ENCODE peak calls at places on chromosome 9, in six cellular contexts. J is neural crest cell; V is stimulated activated CD8-positive, alpha-beta memory T cell treated with anti-CD3 and anti-CD28 coated beads, Interleukin-2, amount 100 ng/mL, for 48 hours; D is NCI-H82; C is AG04449; G is mucosa of gallbladder. M is an unnamed sample.

GRCh38 chr9:98438701-98439100 is 183.3 kb upstream of the TBC1D2 start:
- DNase-seq in J (no peak), G (no peak), D (no peak), V (no peak), C (no peak), M (no peak)

GRCh38 chr9:120894404-120895226 is 17.6 kb upstream of the PHF19 start:
- DNase-seq in V (no peak), C (no peak), J (no peak), G (no peak), D (no peak), M (no peak)

GRCh38 chr9:95778957-95779356 is 96.5 kb upstream of the ERCC6L2 start:
- DNase-seq in D (no peak), C (no peak), J (no peak), G (peak; percentile 60), V (no peak), M (no peak)

GRCh38 chr9:98255064-98255577 is 328 bp downstream of the TBC1D2 start:
- DNase-seq in J (no peak), G (no peak), V (no peak), D (peak; percentile 58), C (no peak), M (no peak)

GRCh38 chr9:36840895-36841536 is 193.1 kb downstream of the PAX5 start:
- DNase-seq in V (no peak), J (no peak), D (peak; percentile 27), C (no peak), G (no peak), M (no peak)

GRCh38 chr9:91156451-91157234 is 205.1 kb downstream of the AUH start:
- DNase-seq in G (no peak), D (no peak), C (no peak), J (no peak), V (no peak), M (no peak)

GRCh38 chr9:109423877-109424276 is 74.2 kb downstream of the PTPN3 start:
- DNase-seq in G (no peak), J (no peak), D (no peak), C (no peak), V (no peak), M (no peak)

GRCh38 chr9:107991581-107991980 is 502.0 kb upstream of the KLF4 start:
- DNase-seq in D (no peak), G (no peak), V (no peak), C (no peak), J (no peak), M (no peak)

GRCh38 chr9:38183994-38184568 is 115.1 kb upstream of the SHB start:
- DNase-seq in J (no peak), V (no peak), D (no peak), G (no peak), C (no peak), M (no peak)

GRCh38 chr9:108012886-108013665 is 523.5 kb upstream of the KLF4 start:
- DNase-seq in V (no peak), G (no peak), J (no peak), D (no peak), C (no peak), M (peak; percentile 5)

GRCh38 chr9:131758972-131759647 is 19.2 kb upstream of the RAPGEF1 start:
- DNase-seq in C (no peak), J (no peak), G (no peak), V (no peak), D (peak; percentile 50), M (peak; percentile 60)

GRCh38 chr9:123867971-123868370 is 62.0 kb downstream of the DENND1A start:
- DNase-seq in G (no peak), C (no peak), V (no peak), J (no peak), D (no peak), M (no peak)

GRCh38 chr9:80648336-80648735 is 1041.0 kb downstream of the TLE1 start:
- DNase-seq in D (no peak), V (no peak), C (peak; percentile 9), G (no peak), J (no peak), M (no peak)

GRCh38 chr9:128689293-128689770 is 310 bp downstream of the SET start:
- DNase-seq in G (peak; percentile 43), C (no peak), V (no peak), D (peak; percentile 66), J (peak; percentile 40), M (no peak)

GRCh38 chr9:124399999-124400940 is 15.0 kb downstream of the PSMB7 start:
- DNase-seq in D (no peak), J (no peak), V (no peak), G (no peak), C (no peak), M (no peak)

GRCh38 chr9:119961774-119962408 is 592.7 kb upstream of the BRINP1 start:
- DNase-seq in J (peak; percentile 67), D (peak; percentile 59), C (no peak), V (no peak), G (peak; percentile 16), M (peak; percentile 35)

GRCh38 chr9:133589454-133590227 is 19.5 kb downstream of the FAM163B start:
- DNase-seq in G (no peak), J (no peak), D (peak; percentile 19), V (peak; percentile 40), C (no peak), M (no peak)

GRCh38 chr9:136762915-136763648 is 1.2 kb downstream of the LCN15 start:
- DNase-seq in G (no peak), J (peak; percentile 54), C (no peak), D (peak; percentile 92), V (peak; percentile 50), M (peak; percentile 83)

GRCh38 chr9:2116073-2116472 is 100.9 kb downstream of the SMARCA2 start:
- DNase-seq in J (no peak), G (no peak), V (no peak), C (no peak), D (peak; percentile 46), M (peak; percentile 7)

GRCh38 chr9:122402403-122403268 is 31.8 kb downstream of the PTGS1 start:
- DNase-seq in J (no peak), C (peak; percentile 89), V (peak; percentile 13), D (no peak), G (no peak), M (no peak)

GRCh38 chr9:113501129-113501686 is 37.7 kb downstream of the RGS3 start:
- DNase-seq in J (no peak), C (no peak), V (no peak), D (no peak), G (no peak), M (no peak)

GRCh38 chr9:77221431-77221830 is 44.1 kb downstream of the VPS13A start:
- DNase-seq in D (no peak), G (no peak), J (no peak), V (no peak), C (no peak), M (no peak)

GRCh38 chr9:120571443-120572257 is 8.3 kb downstream of the CDK5RAP2 start:
- DNase-seq in D (no peak), C (no peak), V (no peak), G (peak; percentile 57), J (no peak), M (no peak)

GRCh38 chr9:68966496-68966944 is 47.4 kb downstream of the PRKACG start:
- DNase-seq in G (no peak), D (no peak), V (no peak), C (no peak), J (no peak), M (no peak)

M was measured in RPMI8226.